ENCODE peak calls at places on chromosomes 4 and X, in five cellular contexts. One of them, this sample, is unnamed.
A peak's percentile ranks its signal among the peaks of the same experiment; 100 is the strongest.

GRCh38 chrX:32804034-32804433 is 407.3 kb downstream of the DMD start:
- DNase-seq in neuronal stem cell: no peak
- DNase-seq in AG09309: no peak
- DNase-seq in PC-3: no peak
- DNase-seq in CD8-positive, alpha-beta T cell: no peak
- DNase-seq in this sample: no peak

GRCh38 chrX:96433409-96434122 is 251.1 kb upstream of the DIAPH2 start:
- DNase-seq in neuronal stem cell: no peak
- DNase-seq in AG09309: no peak
- DNase-seq in PC-3: no peak
- DNase-seq in CD8-positive, alpha-beta T cell: no peak
- DNase-seq in this sample: no peak

GRCh38 chr4:172654482-172654881 is 514.1 kb upstream of the GALNT7 start:
- DNase-seq in neuronal stem cell: no peak
- DNase-seq in AG09309: no peak
- DNase-seq in PC-3: no peak
- DNase-seq in CD8-positive, alpha-beta T cell: no peak
- DNase-seq in this sample: no peak

GRCh38 chr4:104906274-104906673 is 240.4 kb upstream of the TET2 start:
- DNase-seq in neuronal stem cell: no peak
- DNase-seq in AG09309: no peak
- DNase-seq in PC-3: no peak
- DNase-seq in CD8-positive, alpha-beta T cell: no peak
- DNase-seq in this sample: no peak

GRCh38 chr4:17690898-17691297 is 76.5 kb downstream of the MED28 start:
- DNase-seq in neuronal stem cell: no peak
- DNase-seq in AG09309: no peak
- DNase-seq in PC-3: peak; percentile 92
- DNase-seq in CD8-positive, alpha-beta T cell: no peak
- DNase-seq in this sample: peak; percentile 44

GRCh38 chr4:73675623-73676022 is 55.4 kb upstream of the RASSF6 start:
- DNase-seq in neuronal stem cell: no peak
- DNase-seq in AG09309: no peak
- DNase-seq in PC-3: no peak
- DNase-seq in CD8-positive, alpha-beta T cell: no peak
- DNase-seq in this sample: no peak

GRCh38 chr4:1033840-1034551 is 22.6 kb downstream of the FGFRL1 start:
- DNase-seq in neuronal stem cell: no peak
- DNase-seq in AG09309: no peak
- DNase-seq in PC-3: no peak
- DNase-seq in CD8-positive, alpha-beta T cell: no peak
- DNase-seq in this sample: no peak

GRCh38 chrX:153598541-153599191 is at the start of gene CCNQ:
- DNase-seq in neuronal stem cell: no peak
- DNase-seq in AG09309: no peak
- DNase-seq in PC-3: peak; percentile 15
- DNase-seq in CD8-positive, alpha-beta T cell: no peak
- DNase-seq in this sample: peak; percentile 36

GRCh38 chr4:150010525-150011126 is 67.6 kb upstream of the DCLK2 start:
- DNase-seq in neuronal stem cell: peak; percentile 30
- DNase-seq in AG09309: no peak
- DNase-seq in PC-3: peak; percentile 69
- DNase-seq in CD8-positive, alpha-beta T cell: no peak
- DNase-seq in this sample: peak; percentile 72

GRCh38 chr4:126081336-126081735 is 766.6 kb downstream of the FAT4 start:
- DNase-seq in neuronal stem cell: no peak
- DNase-seq in AG09309: no peak
- DNase-seq in PC-3: no peak
- DNase-seq in CD8-positive, alpha-beta T cell: no peak
- DNase-seq in this sample: no peak

GRCh38 chr4:7197910-7198309 is 5.6 kb downstream of the SORCS2 start:
- DNase-seq in neuronal stem cell: no peak
- DNase-seq in AG09309: no peak
- DNase-seq in PC-3: no peak
- DNase-seq in CD8-positive, alpha-beta T cell: no peak
- DNase-seq in this sample: no peak

GRCh38 chr4:26420438-26420837 is 69.8 kb downstream of the CCKAR start:
- DNase-seq in neuronal stem cell: no peak
- DNase-seq in AG09309: no peak
- DNase-seq in PC-3: no peak
- DNase-seq in CD8-positive, alpha-beta T cell: no peak
- DNase-seq in this sample: no peak

GRCh38 chr4:176001171-176002006 is 64.3 kb upstream of the WDR17 start:
- DNase-seq in neuronal stem cell: peak; percentile 64
- DNase-seq in AG09309: no peak
- DNase-seq in PC-3: no peak
- DNase-seq in CD8-positive, alpha-beta T cell: no peak
- DNase-seq in this sample: peak; percentile 22

GRCh38 chr4:2932561-2932950 is 30.6 kb downstream of the NOP14 start:
- DNase-seq in neuronal stem cell: no peak
- DNase-seq in AG09309: no peak
- DNase-seq in PC-3: no peak
- DNase-seq in CD8-positive, alpha-beta T cell: no peak
- DNase-seq in this sample: no peak

GRCh38 chrX:38754102-38754790 is 47.0 kb upstream of the MID1IP1 start:
- DNase-seq in neuronal stem cell: peak; percentile 26
- DNase-seq in AG09309: peak; percentile 17
- DNase-seq in PC-3: peak; percentile 68
- DNase-seq in CD8-positive, alpha-beta T cell: no peak
- DNase-seq in this sample: peak; percentile 58

GRCh38 chr4:11428161-11428700 is 463 bp downstream of the HS3ST1 start:
- DNase-seq in neuronal stem cell: peak; percentile 12
- DNase-seq in AG09309: no peak
- DNase-seq in PC-3: no peak
- DNase-seq in CD8-positive, alpha-beta T cell: no peak
- DNase-seq in this sample: peak; percentile 61

GRCh38 chr4:11428701-11429571 is at the start of gene HS3ST1:
- DNase-seq in neuronal stem cell: peak; percentile 64
- DNase-seq in AG09309: no peak
- DNase-seq in PC-3: peak; percentile 86
- DNase-seq in CD8-positive, alpha-beta T cell: no peak
- DNase-seq in this sample: peak; percentile 94

GRCh38 chr4:11426003-11426402 is 2.7 kb downstream of the HS3ST1 start:
- DNase-seq in neuronal stem cell: no peak
- DNase-seq in AG09309: no peak
- DNase-seq in PC-3: no peak
- DNase-seq in CD8-positive, alpha-beta T cell: no peak
- DNase-seq in this sample: no peak

GRCh38 chr4:11426716-11427115 is 2.0 kb downstream of the HS3ST1 start:
- DNase-seq in neuronal stem cell: peak; percentile 17
- DNase-seq in AG09309: no peak
- DNase-seq in PC-3: no peak
- DNase-seq in CD8-positive, alpha-beta T cell: no peak
- DNase-seq in this sample: peak; percentile 51

DNA sequence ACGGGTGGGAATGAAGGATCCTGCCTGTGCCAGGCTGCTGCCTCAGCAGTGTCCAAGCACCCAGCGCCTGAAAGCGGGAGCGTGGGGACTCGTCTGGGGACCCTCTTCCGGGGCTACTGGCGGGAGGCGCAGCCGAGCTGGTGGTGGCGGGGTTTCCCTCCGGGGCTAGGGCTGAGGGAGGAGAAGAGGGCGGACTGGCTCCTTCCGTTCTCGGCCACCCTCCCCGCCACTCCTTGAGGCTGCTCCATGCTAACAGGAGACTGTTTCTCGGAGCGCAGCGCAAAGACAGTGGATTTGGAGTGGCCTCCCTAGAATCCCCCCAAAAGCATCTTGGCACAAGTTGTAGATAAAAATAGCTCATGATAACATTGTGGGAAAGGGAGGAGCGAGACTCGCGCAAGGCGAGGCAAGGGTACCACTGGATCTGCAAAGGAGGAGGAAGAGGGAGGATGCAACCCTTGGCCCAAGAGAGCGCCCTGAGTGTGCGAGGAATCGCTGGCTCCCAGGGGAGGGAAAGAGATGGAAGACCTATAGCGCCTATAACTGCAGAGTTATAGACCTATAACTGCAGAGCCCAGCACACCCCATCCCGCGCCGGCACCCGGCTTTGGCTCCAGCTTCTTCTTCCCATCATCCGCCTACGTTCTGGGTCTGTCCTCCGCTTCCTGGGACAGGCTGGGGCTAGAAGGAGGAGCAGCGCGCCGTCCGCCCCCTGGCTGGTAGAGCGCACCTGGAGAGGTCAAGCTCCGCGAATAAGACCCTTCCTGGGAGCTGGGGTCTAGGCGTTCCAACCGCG is 1.3 kb downstream of the HS3ST1 start:
- DNase-seq in neuronal stem cell: peak; percentile 8
- DNase-seq in AG09309: no peak
- DNase-seq in PC-3: no peak
- DNase-seq in CD8-positive, alpha-beta T cell: no peak
- DNase-seq in this sample: no peak
- H3K4me3 ChIP-seq in neuronal stem cell: peak overlapping the region; percentile 12
- H3K4me3 ChIP-seq in AG09309: no peak overlapping the region
- H3K4me3 ChIP-seq in PC-3: peak overlapping the region; percentile 90
- H3K4me3 ChIP-seq in CD8-positive, alpha-beta T cell: no peak overlapping the region
- H3K4me3 ChIP-seq in this sample: peak overlapping the region; percentile 79

GRCh38 chr4:37385424-37385823 is 140.9 kb downstream of the NWD2 start:
- DNase-seq in neuronal stem cell: no peak
- DNase-seq in AG09309: no peak
- DNase-seq in PC-3: no peak
- DNase-seq in CD8-positive, alpha-beta T cell: no peak
- DNase-seq in this sample: no peak

GRCh38 chr4:37392540-37393255 is 148.2 kb downstream of the NWD2 start:
- DNase-seq in neuronal stem cell: no peak
- DNase-seq in AG09309: no peak
- DNase-seq in PC-3: peak; percentile 57
- DNase-seq in CD8-positive, alpha-beta T cell: no peak
- DNase-seq in this sample: peak; percentile 32

GRCh38 chr4:37389967-37390580 is 145.5 kb downstream of the NWD2 start:
- DNase-seq in neuronal stem cell: peak; percentile 31
- DNase-seq in AG09309: peak; percentile 13
- DNase-seq in PC-3: peak; percentile 85
- DNase-seq in CD8-positive, alpha-beta T cell: no peak
- DNase-seq in this sample: peak; percentile 66

GRCh38 chr4:37388672-37389368 is 144.3 kb downstream of the NWD2 start:
- DNase-seq in neuronal stem cell: no peak
- DNase-seq in AG09309: no peak
- DNase-seq in PC-3: no peak
- DNase-seq in CD8-positive, alpha-beta T cell: no peak
- DNase-seq in this sample: no peak

GRCh38 chr4:37389369-37389765 is 144.8 kb downstream of the NWD2 start:
- DNase-seq in neuronal stem cell: no peak
- DNase-seq in AG09309: no peak
- DNase-seq in PC-3: no peak
- DNase-seq in CD8-positive, alpha-beta T cell: no peak
- DNase-seq in this sample: no peak
- H3K4me3 ChIP-seq in neuronal stem cell: no peak overlapping the region
- H3K4me3 ChIP-seq in AG09309: no peak overlapping the region
- H3K4me3 ChIP-seq in PC-3: no peak overlapping the region
- H3K4me3 ChIP-seq in CD8-positive, alpha-beta T cell: no peak overlapping the region
- H3K4me3 ChIP-seq in this sample: no peak overlapping the region

GRCh38 chr4:185145572-185145971 is 2.5 kb downstream of the SLC25A4 start:
- DNase-seq in neuronal stem cell: no peak
- DNase-seq in AG09309: no peak
- DNase-seq in PC-3: no peak
- DNase-seq in CD8-positive, alpha-beta T cell: no peak
- DNase-seq in this sample: no peak
- H3K4me3 ChIP-seq in neuronal stem cell: no peak overlapping the region
- H3K4me3 ChIP-seq in AG09309: no peak overlapping the region
- H3K4me3 ChIP-seq in PC-3: no peak overlapping the region
- H3K4me3 ChIP-seq in CD8-positive, alpha-beta T cell: no peak overlapping the region
- H3K4me3 ChIP-seq in this sample: no peak overlapping the region

DNA sequence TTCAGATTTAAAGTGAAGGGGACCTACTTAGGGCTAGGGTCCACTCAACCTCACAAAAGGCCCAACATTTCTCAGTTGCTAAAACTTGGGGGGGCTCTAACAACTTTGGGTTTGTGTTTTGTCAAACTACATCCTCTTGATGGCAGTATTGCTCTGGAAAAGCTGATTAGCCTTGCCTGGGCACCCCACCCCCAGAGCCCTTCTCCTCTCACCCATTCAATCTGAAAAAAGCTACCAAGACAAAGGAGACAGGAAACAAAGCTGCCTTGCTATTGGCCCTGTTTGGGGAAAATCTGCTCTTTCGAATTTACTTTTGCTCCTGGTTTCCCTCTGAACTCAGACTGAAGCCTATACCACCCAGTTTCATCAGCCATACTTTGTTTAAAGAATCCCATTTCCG is 195.2 kb upstream of the STK26 start:
- DNase-seq in neuronal stem cell: peak; percentile 42
- DNase-seq in AG09309: no peak
- DNase-seq in PC-3: peak; percentile 55
- DNase-seq in CD8-positive, alpha-beta T cell: no peak
- DNase-seq in this sample: peak; percentile 39
- H3K4me3 ChIP-seq in neuronal stem cell: peak overlapping the region; percentile 53
- H3K4me3 ChIP-seq in AG09309: no peak overlapping the region
- H3K4me3 ChIP-seq in PC-3: peak overlapping the region; percentile 12
- H3K4me3 ChIP-seq in CD8-positive, alpha-beta T cell: no peak overlapping the region
- H3K4me3 ChIP-seq in this sample: no peak overlapping the region

GRCh38 chrX:137428777-137429564 is 137.0 kb upstream of the ZIC3 start:
- DNase-seq in neuronal stem cell: no peak
- DNase-seq in AG09309: no peak
- DNase-seq in PC-3: no peak
- DNase-seq in CD8-positive, alpha-beta T cell: no peak
- DNase-seq in this sample: no peak

GRCh38 chrX:137425273-137425902 is 140.5 kb upstream of the ZIC3 start:
- DNase-seq in neuronal stem cell: no peak
- DNase-seq in AG09309: no peak
- DNase-seq in PC-3: no peak
- DNase-seq in CD8-positive, alpha-beta T cell: no peak
- DNase-seq in this sample: no peak

GRCh38 chrX:137427061-137427778 is 138.7 kb upstream of the ZIC3 start:
- DNase-seq in neuronal stem cell: no peak
- DNase-seq in AG09309: no peak
- DNase-seq in PC-3: no peak
- DNase-seq in CD8-positive, alpha-beta T cell: no peak
- DNase-seq in this sample: no peak

GRCh38 chrX:137428251-137428661 is 137.7 kb upstream of the ZIC3 start:
- DNase-seq in neuronal stem cell: no peak
- DNase-seq in AG09309: no peak
- DNase-seq in PC-3: no peak
- DNase-seq in CD8-positive, alpha-beta T cell: no peak
- DNase-seq in this sample: no peak

DNA sequence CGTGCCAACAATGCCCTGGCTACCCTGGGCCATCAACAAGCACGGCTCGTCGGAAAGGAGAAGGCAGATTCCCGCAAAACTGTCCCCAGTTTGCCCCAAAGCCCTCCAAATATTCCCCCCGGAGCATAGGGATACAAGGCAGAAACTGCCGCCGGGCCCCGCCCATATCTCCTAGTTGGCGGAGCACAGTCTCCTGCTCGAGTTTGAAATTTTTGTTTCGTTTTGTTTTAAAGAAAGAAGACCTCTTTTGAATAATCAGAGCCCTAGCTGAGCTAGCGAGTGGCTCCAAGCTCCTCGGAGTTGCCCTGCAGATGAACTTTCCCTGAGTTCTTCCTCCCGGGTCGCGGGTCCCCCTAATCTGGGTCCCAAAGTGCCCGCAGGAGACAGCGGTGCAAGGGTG is 138.1 kb upstream of the ZIC3 start:
- DNase-seq in neuronal stem cell: no peak
- DNase-seq in AG09309: no peak
- DNase-seq in PC-3: no peak
- DNase-seq in CD8-positive, alpha-beta T cell: no peak
- DNase-seq in this sample: peak; percentile 2
- H3K4me3 ChIP-seq in neuronal stem cell: no peak overlapping the region
- H3K4me3 ChIP-seq in AG09309: peak overlapping the region; percentile 57
- H3K4me3 ChIP-seq in PC-3: no peak overlapping the region
- H3K4me3 ChIP-seq in CD8-positive, alpha-beta T cell: peak overlapping the region; percentile 50
- H3K4me3 ChIP-seq in this sample: peak overlapping the region; percentile 36